ENCODE peak calls at places on chromosomes 7 and 10, in eight cellular contexts. One of them, this sample, is unnamed.

GRCh38 chr10:74058658-74059057 is 60.7 kb downstream of the VCL start:
- DNase-seq in HCT116: peak
- DNase-seq in endothelial cell of umbilical vein: peak
- DNase-seq in HepG2: peak
- DNase-seq in GM12878: no peak
- DNase-seq in H1: no peak
- DNase-seq in K562: no peak
- DNase-seq in SK-N-SH: no peak
- DNase-seq in this sample: no peak

GRCh38 chr7:132580277-132580676 is 4.0 kb upstream of the PLXNA4 start:
- DNase-seq in HCT116: no peak
- DNase-seq in endothelial cell of umbilical vein: no peak
- DNase-seq in HepG2: peak
- DNase-seq in GM12878: no peak
- DNase-seq in H1: no peak
- DNase-seq in K562: peak
- DNase-seq in SK-N-SH: peak
- DNase-seq in this sample: no peak

GRCh38 chr10:24669285-24669861 is 54.3 kb downstream of the ARHGAP21 start:
- DNase-seq in HCT116: no peak
- DNase-seq in endothelial cell of umbilical vein: no peak
- DNase-seq in HepG2: no peak
- DNase-seq in GM12878: no peak
- DNase-seq in H1: no peak
- DNase-seq in K562: no peak
- DNase-seq in SK-N-SH: peak
- DNase-seq in this sample: no peak

GRCh38 chr10:84214612-84215235 is 10.6 kb downstream of the LRIT2 start:
- DNase-seq in HCT116: peak
- DNase-seq in endothelial cell of umbilical vein: no peak
- DNase-seq in HepG2: peak
- DNase-seq in GM12878: no peak
- DNase-seq in H1: peak
- DNase-seq in K562: peak
- DNase-seq in SK-N-SH: peak
- DNase-seq in this sample: no peak

GRCh38 chr7:141287936-141288335 is 214.1 kb downstream of the TMEM178B start:
- DNase-seq in HCT116: no peak
- DNase-seq in endothelial cell of umbilical vein: no peak
- DNase-seq in HepG2: no peak
- DNase-seq in GM12878: no peak
- DNase-seq in H1: no peak
- DNase-seq in K562: no peak
- DNase-seq in SK-N-SH: no peak
- DNase-seq in this sample: no peak

GRCh38 chr10:88865281-88865876 is 13.7 kb upstream of the ANKRD22 start:
- DNase-seq in HCT116: no peak
- DNase-seq in endothelial cell of umbilical vein: no peak
- DNase-seq in HepG2: no peak
- DNase-seq in GM12878: no peak
- DNase-seq in H1: no peak
- DNase-seq in K562: no peak
- DNase-seq in SK-N-SH: no peak
- DNase-seq in this sample: no peak

GRCh38 chr7:19538036-19538435 is 170.8 kb downstream of the POLR1F start:
- DNase-seq in HCT116: no peak
- DNase-seq in endothelial cell of umbilical vein: no peak
- DNase-seq in HepG2: no peak
- DNase-seq in GM12878: no peak
- DNase-seq in H1: no peak
- DNase-seq in K562: no peak
- DNase-seq in SK-N-SH: no peak
- DNase-seq in this sample: no peak

GRCh38 chr10:72171175-72171630 is 44.6 kb upstream of the ANAPC16 start:
- DNase-seq in HCT116: peak
- DNase-seq in endothelial cell of umbilical vein: peak
- DNase-seq in HepG2: peak
- DNase-seq in GM12878: no peak
- DNase-seq in H1: no peak
- DNase-seq in K562: peak
- DNase-seq in SK-N-SH: no peak
- DNase-seq in this sample: no peak

GRCh38 chr7:73605601-73606220 is 18.6 kb downstream of the MLXIPL start:
- DNase-seq in HCT116: no peak
- DNase-seq in endothelial cell of umbilical vein: no peak
- DNase-seq in HepG2: no peak
- DNase-seq in GM12878: no peak
- DNase-seq in H1: no peak
- DNase-seq in K562: no peak
- DNase-seq in SK-N-SH: no peak
- DNase-seq in this sample: no peak

GRCh38 chr7:70766694-70767093 is 365.2 kb upstream of the GALNT17 start:
- DNase-seq in HCT116: no peak
- DNase-seq in endothelial cell of umbilical vein: no peak
- DNase-seq in HepG2: no peak
- DNase-seq in GM12878: no peak
- DNase-seq in H1: no peak
- DNase-seq in K562: no peak
- DNase-seq in SK-N-SH: no peak
- DNase-seq in this sample: no peak

GRCh38 chr7:158646766-158647474 is 57.7 kb downstream of the NCAPG2 start:
- DNase-seq in HCT116: no peak
- DNase-seq in endothelial cell of umbilical vein: no peak
- DNase-seq in HepG2: peak
- DNase-seq in GM12878: no peak
- DNase-seq in H1: no peak
- DNase-seq in K562: no peak
- DNase-seq in SK-N-SH: peak
- DNase-seq in this sample: no peak

GRCh38 chr10:59176241-59177030 is at the start of gene PHYHIPL:
- DNase-seq in HCT116: no peak
- DNase-seq in endothelial cell of umbilical vein: no peak
- DNase-seq in HepG2: peak
- DNase-seq in GM12878: no peak
- DNase-seq in H1: no peak
- DNase-seq in K562: no peak
- DNase-seq in SK-N-SH: peak
- DNase-seq in this sample: no peak

GRCh38 chr7:119737390-119737789 is 535.6 kb upstream of the KCND2 start:
- DNase-seq in HCT116: no peak
- DNase-seq in endothelial cell of umbilical vein: no peak
- DNase-seq in HepG2: no peak
- DNase-seq in GM12878: no peak
- DNase-seq in H1: no peak
- DNase-seq in K562: no peak
- DNase-seq in SK-N-SH: no peak
- DNase-seq in this sample: no peak

GRCh38 chr7:32069251-32069650 is 956 bp downstream of the PDE1C start:
- DNase-seq in HCT116: no peak
- DNase-seq in endothelial cell of umbilical vein: no peak
- DNase-seq in HepG2: no peak
- DNase-seq in GM12878: no peak
- DNase-seq in H1: no peak
- DNase-seq in K562: no peak
- DNase-seq in SK-N-SH: no peak
- DNase-seq in this sample: no peak

GRCh38 chr7:32070406-32071360 is at the start of gene PDE1C:
- DNase-seq in HCT116: no peak
- DNase-seq in endothelial cell of umbilical vein: no peak
- DNase-seq in HepG2: no peak
- DNase-seq in GM12878: no peak
- DNase-seq in H1: no peak
- DNase-seq in K562: no peak
- DNase-seq in SK-N-SH: peak
- DNase-seq in this sample: no peak

GRCh38 chr7:32071466-32072091 is 1.4 kb upstream of the PDE1C start:
- DNase-seq in HCT116: no peak
- DNase-seq in endothelial cell of umbilical vein: no peak
- DNase-seq in HepG2: no peak
- DNase-seq in GM12878: no peak
- DNase-seq in H1: no peak
- DNase-seq in K562: no peak
- DNase-seq in SK-N-SH: no peak
- DNase-seq in this sample: no peak

GRCh38 chr7:32068411-32068905 is 1.7 kb downstream of the PDE1C start:
- DNase-seq in HCT116: no peak
- DNase-seq in endothelial cell of umbilical vein: no peak
- DNase-seq in HepG2: no peak
- DNase-seq in GM12878: no peak
- DNase-seq in H1: no peak
- DNase-seq in K562: no peak
- DNase-seq in SK-N-SH: no peak
- DNase-seq in this sample: no peak

GRCh38 chr7:32070051-32070405 is 179 bp downstream of the PDE1C start:
- DNase-seq in HCT116: no peak
- DNase-seq in endothelial cell of umbilical vein: no peak
- DNase-seq in HepG2: no peak
- DNase-seq in GM12878: no peak
- DNase-seq in H1: no peak
- DNase-seq in K562: no peak
- DNase-seq in SK-N-SH: no peak
- DNase-seq in this sample: no peak
- H3K9ac ChIP-seq in HCT116: no peak
- H3K9ac ChIP-seq in endothelial cell of umbilical vein: no peak
- H3K9ac ChIP-seq in HepG2: no peak
- H3K9ac ChIP-seq in GM12878: no peak
- H3K9ac ChIP-seq in H1: no peak
- H3K9ac ChIP-seq in K562: no peak
- H3K9ac ChIP-seq in SK-N-SH: peak
- H3K9ac ChIP-seq in this sample: no peak

DNA sequence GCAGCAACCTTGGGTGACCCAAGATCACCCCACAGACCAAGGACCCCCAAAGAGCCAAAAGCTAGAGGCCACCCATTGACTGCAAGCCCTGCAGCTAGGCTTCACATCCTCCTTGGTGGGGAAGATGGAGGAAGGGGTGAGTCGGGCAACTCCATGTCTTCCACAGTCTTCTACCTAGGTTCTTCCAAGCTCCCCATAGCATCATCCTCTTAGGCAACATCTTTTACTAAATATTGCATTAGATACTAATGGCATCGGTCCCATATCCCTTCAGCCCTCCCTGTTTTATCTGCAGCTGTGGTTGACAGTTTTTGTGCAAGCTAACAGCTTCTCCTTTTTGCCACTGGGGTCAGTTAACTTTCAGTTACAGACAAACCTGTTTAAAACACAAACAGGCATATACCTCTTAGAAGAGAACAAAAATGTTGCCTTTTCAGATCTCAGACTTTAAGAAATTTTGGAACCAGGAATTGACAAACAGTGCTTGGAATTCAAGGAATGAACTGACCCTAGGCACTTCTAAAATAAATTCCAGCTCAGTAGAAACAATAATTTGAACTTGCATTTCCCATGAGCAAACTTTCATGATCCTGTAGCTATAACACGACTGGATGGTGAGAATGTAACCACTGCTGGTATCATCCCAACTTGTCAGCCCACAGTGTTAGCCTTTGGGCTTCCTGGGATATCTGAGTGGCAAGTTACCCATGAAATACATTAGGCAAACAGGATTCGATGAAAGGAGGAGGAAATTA is 33.9 kb upstream of the MSMB start:
- DNase-seq in HCT116: no peak
- DNase-seq in endothelial cell of umbilical vein: no peak
- DNase-seq in HepG2: no peak
- DNase-seq in GM12878: no peak
- DNase-seq in H1: no peak
- DNase-seq in K562: no peak
- DNase-seq in SK-N-SH: no peak
- DNase-seq in this sample: no peak
- TF ChIP-seq POLR2AphosphoS5 in HCT116: no peak
- TF ChIP-seq POLR2AphosphoS5 in endothelial cell of umbilical vein: no peak
- TF ChIP-seq POLR2AphosphoS5 in HepG2: no peak
- TF ChIP-seq POLR2AphosphoS5 in GM12878: no peak
- TF ChIP-seq POLR2AphosphoS5 in H1: no peak
- TF ChIP-seq POLR2AphosphoS5 in K562: no peak
- TF ChIP-seq POLR2AphosphoS5 in SK-N-SH: no peak
- TF ChIP-seq POLR2AphosphoS5 in this sample: no peak

GRCh38 chr10:27345455-27345909 is 104.9 kb upstream of the ACBD5 start:
- DNase-seq in HCT116: no peak
- DNase-seq in endothelial cell of umbilical vein: no peak
- DNase-seq in HepG2: no peak
- DNase-seq in GM12878: peak
- DNase-seq in H1: no peak
- DNase-seq in K562: no peak
- DNase-seq in SK-N-SH: no peak
- DNase-seq in this sample: no peak

GRCh38 chr10:27349987-27350386 is 109.4 kb upstream of the ACBD5 start:
- DNase-seq in HCT116: no peak
- DNase-seq in endothelial cell of umbilical vein: no peak
- DNase-seq in HepG2: no peak
- DNase-seq in GM12878: no peak
- DNase-seq in H1: no peak
- DNase-seq in K562: no peak
- DNase-seq in SK-N-SH: peak
- DNase-seq in this sample: no peak

GRCh38 chr10:27341001-27341400 is 100.4 kb upstream of the ACBD5 start:
- DNase-seq in HCT116: no peak
- DNase-seq in endothelial cell of umbilical vein: no peak
- DNase-seq in HepG2: peak
- DNase-seq in GM12878: no peak
- DNase-seq in H1: no peak
- DNase-seq in K562: no peak
- DNase-seq in SK-N-SH: no peak
- DNase-seq in this sample: no peak

GRCh38 chr10:27344568-27345454 is 104.2 kb upstream of the ACBD5 start:
- DNase-seq in HCT116: no peak
- DNase-seq in endothelial cell of umbilical vein: no peak
- DNase-seq in HepG2: no peak
- DNase-seq in GM12878: peak
- DNase-seq in H1: no peak
- DNase-seq in K562: no peak
- DNase-seq in SK-N-SH: no peak
- DNase-seq in this sample: no peak
- H3K4me3 ChIP-seq in HCT116: no peak
- H3K4me3 ChIP-seq in endothelial cell of umbilical vein: no peak
- H3K4me3 ChIP-seq in HepG2: no peak
- H3K4me3 ChIP-seq in GM12878: peak
- H3K4me3 ChIP-seq in H1: no peak
- H3K4me3 ChIP-seq in K562: no peak
- H3K4me3 ChIP-seq in SK-N-SH: no peak
- H3K4me3 ChIP-seq in this sample: peak

GRCh38 chr7:2420216-2420933 is 17.0 kb downstream of the CHST12 start:
- DNase-seq in HCT116: no peak
- DNase-seq in endothelial cell of umbilical vein: no peak
- DNase-seq in HepG2: no peak
- DNase-seq in GM12878: no peak
- DNase-seq in H1: no peak
- DNase-seq in K562: no peak
- DNase-seq in SK-N-SH: no peak
- DNase-seq in this sample: no peak
- H3K9ac ChIP-seq in HCT116: no peak
- H3K9ac ChIP-seq in endothelial cell of umbilical vein: no peak
- H3K9ac ChIP-seq in HepG2: no peak
- H3K9ac ChIP-seq in GM12878: no peak
- H3K9ac ChIP-seq in H1: no peak
- H3K9ac ChIP-seq in K562: no peak
- H3K9ac ChIP-seq in SK-N-SH: no peak
- H3K9ac ChIP-seq in this sample: no peak

This sample was measured in SK-N-MC.